ENCODE peak calls at places on chromosomes 12 and 14, in six cellular contexts. C is left colon, Q is left cardiac atrium, T is NCI-H524, X is neural crest cell, W is tibial artery. J is an unnamed sample.

GRCh38 chr12:3288690-3289089 is 202.3 kb upstream of the PRMT8 start:
- DNase-seq in C (no peak), Q (no peak), T (no peak), X (no peak), W (no peak), J (no peak)

GRCh38 chr14:63676615-63677014 is 34.9 kb upstream of the WDR89 start:
- DNase-seq in C (no peak), Q (no peak), T (no peak), X (no peak), W (no peak), J (no peak)

GRCh38 chr14:103828315-103828967 is 18.9 kb downstream of the PPP1R13B start:
- DNase-seq in C (no peak), Q (peak), T (no peak), X (no peak), W (no peak), J (peak)

GRCh38 chr12:41932470-41932991 is 212.1 kb downstream of the GXYLT1 start:
- DNase-seq in C (peak), Q (peak), T (peak), X (peak), W (peak), J (peak)

GRCh38 chr14:64074961-64075619 is 219.1 kb downstream of the ESR2 start:
- DNase-seq in C (no peak), Q (no peak), T (no peak), X (no peak), W (no peak), J (no peak)

GRCh38 chr12:77160931-77161330 is 95.6 kb upstream of the E2F7 start:
- DNase-seq in C (no peak), Q (no peak), T (no peak), X (no peak), W (no peak), J (no peak)

GRCh38 chr14:58947156-58947555 is 241.3 kb upstream of the DAAM1 start:
- DNase-seq in C (no peak), Q (no peak), T (no peak), X (no peak), W (no peak), J (no peak)

GRCh38 chr12:16359512-16360491 is 12.4 kb downstream of the MGST1 start:
- DNase-seq in C (peak), Q (peak), T (peak), X (peak), W (no peak), J (peak)

GRCh38 chr14:101201535-101202125 is 298.1 kb upstream of the RTL1 start:
- DNase-seq in C (no peak), Q (no peak), T (no peak), X (no peak), W (peak), J (no peak)

GRCh38 chr14:100106661-100107112 is 41.5 kb downstream of the EVL start:
- DNase-seq in C (no peak), Q (no peak), T (no peak), X (no peak), W (peak), J (no peak)

GRCh38 chr12:98939350-98939749 is 294.3 kb downstream of the APAF1 start:
- DNase-seq in C (no peak), Q (no peak), T (peak), X (no peak), W (no peak), J (no peak)

GRCh38 chr12:89461190-89461589 is 63.4 kb downstream of the GALNT4 start:
- DNase-seq in C (no peak), Q (no peak), T (no peak), X (no peak), W (no peak), J (no peak)

GRCh38 chr12:112418596-112419268 is at the start of gene PTPN11:
- DNase-seq in C (peak), Q (peak), T (peak), X (peak), W (peak), J (peak)

GRCh38 chr12:124898200-124898950 is 16.1 kb downstream of the UBC start:
- DNase-seq in C (peak), Q (no peak), T (peak), X (no peak), W (no peak), J (peak)

GRCh38 chr14:50920482-50921225 is 23.6 kb downstream of the PYGL start:
- DNase-seq in C (no peak), Q (no peak), T (peak), X (no peak), W (no peak), J (no peak)

GRCh38 chr12:26953447-26953846 is 15.2 kb downstream of the FGFR1OP2 start:
- DNase-seq in C (no peak), Q (no peak), T (no peak), X (no peak), W (no peak), J (no peak)

GRCh38 chr14:61525293-61526011 is 169.9 kb upstream of the HIF1A start:
- DNase-seq in C (no peak), Q (peak), T (no peak), X (no peak), W (peak), J (peak)

GRCh38 chr14:64338616-64339316 is 44.6 kb upstream of the ESR2 start:
- DNase-seq in C (peak), Q (peak), T (peak), X (peak), W (peak), J (peak)

GRCh38 chr12:49578471-49579112 is 10.7 kb upstream of the MCRS1 start:
- DNase-seq in C (no peak), Q (no peak), T (peak), X (no peak), W (no peak), J (no peak)

GRCh38 chr14:69931960-69932359 is 52.7 kb downstream of the SMOC1 start:
- DNase-seq in C (no peak), Q (no peak), T (no peak), X (no peak), W (no peak), J (no peak)

GRCh38 chr14:26163761-26164160 is 434.1 kb downstream of the NOVA1 start:
- DNase-seq in C (no peak), Q (no peak), T (peak), X (no peak), W (no peak), J (no peak)

GRCh38 chr12:63989301-63989845 is 144.9 kb downstream of the SRGAP1 start:
- DNase-seq in C (no peak), Q (no peak), T (no peak), X (no peak), W (no peak), J (no peak)

GRCh38 chr12:125014526-125014925 is 21.1 kb downstream of the BRI3BP start:
- DNase-seq in C (no peak), Q (no peak), T (no peak), X (no peak), W (no peak), J (no peak)

GRCh38 chr12:53333289-53333688 is 2.9 kb downstream of the SP7 start:
- DNase-seq in C (no peak), Q (no peak), T (no peak), X (no peak), W (no peak), J (no peak)

GRCh38 chr14:23707415-23707814 is 71.3 kb downstream of the DHRS2 start:
- DNase-seq in C (no peak), Q (no peak), T (no peak), X (no peak), W (no peak), J (no peak)

GRCh38 chr12:69744109-69744508 is 5.4 kb downstream of the RAB3IP start:
- DNase-seq in C (no peak), Q (no peak), T (no peak), X (no peak), W (no peak), J (no peak)

GRCh38 chr14:51517116-51517515 is 134.6 kb upstream of the FRMD6 start:
- DNase-seq in C (no peak), Q (no peak), T (no peak), X (no peak), W (no peak), J (no peak)

GRCh38 chr14:77478796-77479195 is 19.8 kb downstream of the ISM2 start:
- DNase-seq in C (no peak), Q (no peak), T (no peak), X (no peak), W (no peak), J (no peak)

GRCh38 chr14:20722016-20722415 is 23.7 kb upstream of the EDDM3A start:
- DNase-seq in C (no peak), Q (no peak), T (no peak), X (no peak), W (no peak), J (no peak)

GRCh38 chr12:22588817-22589216 is 36.2 kb upstream of the ETNK1 start:
- DNase-seq in C (peak), Q (no peak), T (no peak), X (no peak), W (no peak), J (no peak)

GRCh38 chr14:32662234-32662633 is 276.4 kb upstream of the NPAS3 start:
- DNase-seq in C (no peak), Q (no peak), T (no peak), X (no peak), W (no peak), J (no peak)

GRCh38 chr12:47343684-47344567 is 264.2 kb upstream of the AMIGO2 start:
- DNase-seq in C (no peak), Q (no peak), T (no peak), X (no peak), W (no peak), J (no peak)

GRCh38 chr14:87522575-87522974 is 470.4 kb downstream of the GALC start:
- DNase-seq in C (no peak), Q (no peak), T (peak), X (no peak), W (no peak), J (no peak)

GRCh38 chr14:24236689-24237462 is 4.1 kb downstream of the GMPR2 start:
- DNase-seq in C (peak), Q (no peak), T (no peak), X (no peak), W (peak), J (no peak)